ENCODE peak calls at places on chromosomes 16 and 17, in six cellular contexts. B is colonic mucosa, K is pancreas, O is gastrocnemius medialis, N is skeletal muscle cell, S is coronary artery. D is an unnamed sample.

GRCh38 chr16:57264950-57265371 is 19.5 kb downstream of the PLLP start:
- DNase-seq in B (peak), K (peak), O (no peak), N (no peak), S (no peak), D (no peak)

GRCh38 chr17:29682987-29683386 is 60.3 kb upstream of the CORO6 start:
- DNase-seq in B (no peak), K (no peak), O (no peak), N (no peak), S (no peak), D (no peak)

GRCh38 chr16:86883583-86884188 is 305.3 kb downstream of the FOXL1 start:
- DNase-seq in B (no peak), K (no peak), O (no peak), N (no peak), S (no peak), D (no peak)

GRCh38 chr17:28141783-28142182 is 99.3 kb downstream of the NLK start:
- DNase-seq in B (no peak), K (no peak), O (no peak), N (no peak), S (no peak), D (no peak)

GRCh38 chr17:62819511-62820221 is 11.6 kb upstream of the MARCHF10 start:
- DNase-seq in B (no peak), K (peak), O (peak), N (peak), S (peak), D (peak)

GRCh38 chr17:57655564-57655963 is 89.5 kb downstream of the CCDC182 start:
- DNase-seq in B (no peak), K (no peak), O (no peak), N (no peak), S (no peak), D (no peak)

GRCh38 chr17:78442648-78443128 is 64.2 kb downstream of the PGS1 start:
- DNase-seq in B (peak), K (no peak), O (peak), N (no peak), S (peak), D (no peak)

GRCh38 chr17:79024901-79025737 is 1.1 kb downstream of the C1QTNF1 start:
- DNase-seq in B (peak), K (no peak), O (peak), N (no peak), S (peak), D (no peak)

GRCh38 chr17:81667754-81668153 is 1.2 kb downstream of the CCDC137 start:
- DNase-seq in B (no peak), K (no peak), O (no peak), N (no peak), S (no peak), D (no peak)

GRCh38 chr16:25692307-25692706 is 548 bp downstream of the HS3ST4 start:
- DNase-seq in B (no peak), K (no peak), O (no peak), N (no peak), S (no peak), D (no peak)
- H3K4me3 ChIP-seq in B (no peak), K (peak), O (no peak), N (no peak), S (peak), D (no peak)

GRCh38 chr16:88405325-88406060 is 22.7 kb downstream of the ZNF469 start:
- DNase-seq in B (no peak), K (no peak), O (no peak), N (peak), S (no peak), D (no peak)
- H3K4me3 ChIP-seq in B (no peak), K (no peak), O (no peak), N (peak), S (peak), D (no peak)

GRCh38 chr16:14300631-14301149 is 229.6 kb downstream of the MRTFB start:
- DNase-seq in B (peak), K (peak), O (peak), N (peak), S (peak), D (peak)
- H3K4me3 ChIP-seq in B (no peak), K (peak), O (peak), N (peak), S (peak), D (no peak)

GRCh38 chr16:22191089-22191965 is 14.8 kb upstream of the EEF2K start:
- DNase-seq in B (peak), K (peak), O (peak), N (peak), S (no peak), D (peak)
- H3K4me3 ChIP-seq in B (peak), K (peak), O (peak), N (peak), S (peak), D (peak)

DNA sequence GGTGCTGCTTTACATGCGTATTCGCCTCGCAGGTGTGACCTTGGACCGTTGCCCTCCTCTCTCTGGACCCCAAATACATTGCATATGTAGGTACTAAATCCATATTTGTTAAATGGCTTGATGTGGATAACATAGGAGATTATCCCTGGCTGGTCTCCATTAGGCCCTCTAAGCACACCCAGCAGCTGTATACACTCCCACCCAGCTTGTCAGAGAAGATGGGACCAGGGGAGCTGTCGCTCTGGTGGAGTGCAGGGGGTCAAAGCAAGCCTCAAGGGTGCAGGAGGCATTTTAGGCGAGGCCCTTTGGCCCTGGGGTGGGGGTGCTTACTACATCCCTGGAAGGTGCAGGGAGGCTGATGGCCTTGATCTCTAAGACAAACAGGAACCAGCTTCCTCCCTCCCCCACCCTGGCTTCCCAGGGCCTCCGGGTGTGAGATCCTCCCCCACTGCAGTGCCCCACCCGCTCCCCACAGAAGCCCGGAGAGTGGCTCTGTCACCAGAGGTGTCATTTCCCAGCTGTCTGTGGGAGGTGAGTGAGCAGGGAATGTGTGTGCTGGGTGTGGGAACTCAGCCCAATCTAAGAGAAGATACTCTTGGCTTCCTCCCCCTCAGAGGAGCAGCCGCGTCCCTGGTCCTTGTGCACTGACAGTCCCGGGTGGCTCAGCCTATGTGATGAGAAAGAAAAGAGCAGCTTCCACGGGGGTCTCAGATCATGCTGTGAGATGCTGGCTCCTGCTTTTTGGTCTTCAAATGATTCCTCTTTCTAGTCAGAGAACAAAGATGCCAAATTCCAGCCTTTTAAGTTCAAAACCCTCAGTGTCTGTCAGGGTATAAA is 1.4 kb upstream of the VAMP2 start:
- DNase-seq in B (peak), K (peak), O (peak), N (no peak), S (peak), D (peak)
- H3K4me3 ChIP-seq in B (no peak), K (no peak), O (peak), N (no peak), S (peak), D (no peak)

DNA sequence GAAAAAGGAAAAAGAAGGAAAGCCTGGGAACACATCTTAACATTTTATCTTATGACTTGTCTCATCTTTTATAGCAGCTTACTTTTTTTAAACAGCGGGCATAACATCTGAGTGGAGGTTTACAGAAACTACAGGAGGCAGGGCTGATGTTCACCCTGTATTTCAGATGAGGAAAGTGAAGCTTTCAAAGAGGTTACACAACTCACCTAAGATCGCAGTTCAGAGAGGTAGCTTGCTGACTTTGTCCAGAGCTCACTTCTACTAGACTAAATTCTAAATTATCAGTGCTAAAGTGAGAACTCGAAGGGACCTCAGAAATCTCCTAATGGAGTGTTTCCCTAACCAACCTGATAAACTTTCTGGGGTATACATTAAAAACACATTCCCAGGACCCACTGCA is 3.7 kb downstream of the MBTD1 start:
- DNase-seq in B (no peak), K (no peak), O (no peak), N (no peak), S (no peak), D (no peak)
- H3K4me3 ChIP-seq in B (no peak), K (no peak), O (no peak), N (no peak), S (no peak), D (no peak)

GRCh38 chr16:69926241-69926640 is 24.9 kb upstream of the CLEC18A start:
- DNase-seq in B (no peak), K (no peak), O (no peak), N (no peak), S (no peak), D (no peak)
- H3K4me3 ChIP-seq in B (no peak), K (no peak), O (peak), N (no peak), S (peak), D (no peak)

GRCh38 chr17:64984776-64985521 is 65.7 kb upstream of the LRRC37A3 start:
- DNase-seq in B (no peak), K (no peak), O (no peak), N (no peak), S (no peak), D (no peak)
- H3K4me3 ChIP-seq in B (no peak), K (no peak), O (no peak), N (no peak), S (no peak), D (no peak)

GRCh38 chr17:82753516-82753915 is 1.7 kb downstream of the TBCD start:
- DNase-seq in B (no peak), K (no peak), O (no peak), N (no peak), S (no peak), D (no peak)
- H3K4me3 ChIP-seq in B (no peak), K (no peak), O (no peak), N (no peak), S (no peak), D (no peak)